ENCODE peak calls at places on chromosomes 2 and 18, in four cellular contexts. One of them, this sample, is unnamed.

GRCh38 chr18:58996131-58996632 is 131.5 kb downstream of the ZNF532 start:
- DNase-seq in chondrocyte: no peak
- DNase-seq in AG08396: no peak
- DNase-seq in MCF 10A: peak
- DNase-seq in this sample: peak

GRCh38 chr18:41887100-41887499 is 67.9 kb upstream of the PIK3C3 start:
- DNase-seq in chondrocyte: no peak
- DNase-seq in AG08396: no peak
- DNase-seq in MCF 10A: no peak
- DNase-seq in this sample: no peak

GRCh38 chr18:36212301-36212977 is 25.1 kb downstream of the MOCOS start:
- DNase-seq in chondrocyte: no peak
- DNase-seq in AG08396: no peak
- DNase-seq in MCF 10A: no peak
- DNase-seq in this sample: no peak

GRCh38 chr2:71617266-71617665 is 163.9 kb downstream of the DYSF start:
- DNase-seq in chondrocyte: no peak
- DNase-seq in AG08396: no peak
- DNase-seq in MCF 10A: no peak
- DNase-seq in this sample: no peak

GRCh38 chr18:61972389-61973264 is 79.8 kb upstream of the RNF152 start:
- DNase-seq in chondrocyte: no peak
- DNase-seq in AG08396: no peak
- DNase-seq in MCF 10A: no peak
- DNase-seq in this sample: no peak

GRCh38 chr2:171227066-171227782 is 66.5 kb upstream of the TLK1 start:
- DNase-seq in chondrocyte: no peak
- DNase-seq in AG08396: no peak
- DNase-seq in MCF 10A: peak
- DNase-seq in this sample: no peak

GRCh38 chr2:12931211-12931844 is 214.6 kb downstream of the TRIB2 start:
- DNase-seq in chondrocyte: no peak
- DNase-seq in AG08396: peak
- DNase-seq in MCF 10A: peak
- DNase-seq in this sample: no peak

GRCh38 chr2:235723811-235724465 is 230.1 kb downstream of the AGAP1 start:
- DNase-seq in chondrocyte: no peak
- DNase-seq in AG08396: no peak
- DNase-seq in MCF 10A: no peak
- DNase-seq in this sample: no peak

GRCh38 chr2:24304098-24304497 is 56.2 kb downstream of the ITSN2 start:
- DNase-seq in chondrocyte: no peak
- DNase-seq in AG08396: peak
- DNase-seq in MCF 10A: peak
- DNase-seq in this sample: no peak

GRCh38 chr2:37851828-37852584 is 73.1 kb upstream of the RMDN2 start:
- DNase-seq in chondrocyte: no peak
- DNase-seq in AG08396: no peak
- DNase-seq in MCF 10A: no peak
- DNase-seq in this sample: no peak

GRCh38 chr18:34514957-34515356 is 195.1 kb upstream of the DTNA start:
- DNase-seq in chondrocyte: no peak
- DNase-seq in AG08396: no peak
- DNase-seq in MCF 10A: no peak
- DNase-seq in this sample: no peak

GRCh38 chr2:233499928-233500327 is 66.7 kb downstream of the USP40 start:
- DNase-seq in chondrocyte: no peak
- DNase-seq in AG08396: no peak
- DNase-seq in MCF 10A: no peak
- DNase-seq in this sample: no peak

GRCh38 chr2:118794546-118794945 is 52.9 kb downstream of the EN1 start:
- DNase-seq in chondrocyte: no peak
- DNase-seq in AG08396: no peak
- DNase-seq in MCF 10A: no peak
- DNase-seq in this sample: no peak

GRCh38 chr2:239716536-239717318 is 308.4 kb downstream of the NDUFA10 start:
- DNase-seq in chondrocyte: peak
- DNase-seq in AG08396: no peak
- DNase-seq in MCF 10A: no peak
- DNase-seq in this sample: no peak

GRCh38 chr2:102755284-102755683 is 6.5 kb upstream of the TMEM182 start:
- DNase-seq in chondrocyte: no peak
- DNase-seq in AG08396: no peak
- DNase-seq in MCF 10A: no peak
- DNase-seq in this sample: no peak

GRCh38 chr2:182496596-182496995 is 69.8 kb upstream of the PDE1A start:
- DNase-seq in chondrocyte: no peak
- DNase-seq in AG08396: no peak
- DNase-seq in MCF 10A: no peak
- DNase-seq in this sample: no peak

GRCh38 chr2:144894612-144895300 is 374.8 kb upstream of the ZEB2 start:
- DNase-seq in chondrocyte: no peak
- DNase-seq in AG08396: no peak
- DNase-seq in MCF 10A: no peak
- DNase-seq in this sample: no peak

GRCh38 chr2:107543793-107544192 is 282.9 kb upstream of the RGPD4 start:
- DNase-seq in chondrocyte: no peak
- DNase-seq in AG08396: no peak
- DNase-seq in MCF 10A: no peak
- DNase-seq in this sample: no peak

GRCh38 chr2:133421516-133422324 is 146.5 kb downstream of the NCKAP5 start:
- DNase-seq in chondrocyte: no peak
- DNase-seq in AG08396: peak
- DNase-seq in MCF 10A: no peak
- DNase-seq in this sample: no peak

GRCh38 chr2:203077458-203077857 is 62.8 kb downstream of the NBEAL1 start:
- DNase-seq in chondrocyte: no peak
- DNase-seq in AG08396: peak
- DNase-seq in MCF 10A: peak
- DNase-seq in this sample: no peak

GRCh38 chr2:4002841-4003403 is 299.5 kb downstream of the DCDC2C start:
- DNase-seq in chondrocyte: no peak
- DNase-seq in AG08396: no peak
- DNase-seq in MCF 10A: no peak
- DNase-seq in this sample: no peak

GRCh38 chr2:48131503-48132293 is 225.4 kb upstream of the FBXO11 start:
- DNase-seq in chondrocyte: no peak
- DNase-seq in AG08396: peak
- DNase-seq in MCF 10A: no peak
- DNase-seq in this sample: no peak

GRCh38 chr18:3692113-3692621 is 242.2 kb downstream of the TGIF1 start:
- DNase-seq in chondrocyte: no peak
- DNase-seq in AG08396: no peak
- DNase-seq in MCF 10A: no peak
- DNase-seq in this sample: no peak

GRCh38 chr18:3261035-3261392 is 919 bp upstream of the MYL12B start:
- DNase-seq in chondrocyte: no peak
- DNase-seq in AG08396: no peak
- DNase-seq in MCF 10A: no peak
- DNase-seq in this sample: no peak

GRCh38 chr2:229519655-229520054 is 194.7 kb downstream of the DNER start:
- DNase-seq in chondrocyte: no peak
- DNase-seq in AG08396: no peak
- DNase-seq in MCF 10A: peak
- DNase-seq in this sample: no peak

GRCh38 chr2:169928463-169928864 is 101.2 kb downstream of the UBR3 start:
- DNase-seq in chondrocyte: no peak
- DNase-seq in AG08396: no peak
- DNase-seq in MCF 10A: peak
- DNase-seq in this sample: peak

GRCh38 chr18:420661-421060 is 79.8 kb downstream of the COLEC12 start:
- DNase-seq in chondrocyte: no peak
- DNase-seq in AG08396: no peak
- DNase-seq in MCF 10A: no peak
- DNase-seq in this sample: no peak

GRCh38 chr2:47072018-47072691 is 83.0 kb downstream of the STPG4 start:
- DNase-seq in chondrocyte: peak
- DNase-seq in AG08396: peak
- DNase-seq in MCF 10A: no peak
- DNase-seq in this sample: no peak

GRCh38 chr2:237596856-237597679 is 6.5 kb upstream of the RAB17 start:
- DNase-seq in chondrocyte: no peak
- DNase-seq in AG08396: no peak
- DNase-seq in MCF 10A: no peak
- DNase-seq in this sample: no peak

GRCh38 chr2:28610583-28611201 is 114.8 kb downstream of the PLB1 start:
- DNase-seq in chondrocyte: peak
- DNase-seq in AG08396: peak
- DNase-seq in MCF 10A: peak
- DNase-seq in this sample: peak

GRCh38 chr2:41966431-41966893 is 81.4 kb upstream of the PKDCC start:
- DNase-seq in chondrocyte: peak
- DNase-seq in AG08396: peak
- DNase-seq in MCF 10A: peak
- DNase-seq in this sample: peak

GRCh38 chr2:47029737-47030524 is 114.3 kb upstream of the MCFD2 start:
- DNase-seq in chondrocyte: peak
- DNase-seq in AG08396: no peak
- DNase-seq in MCF 10A: peak
- DNase-seq in this sample: no peak

GRCh38 chr2:72494392-72494791 is 331.4 kb downstream of the EXOC6B start:
- DNase-seq in chondrocyte: no peak
- DNase-seq in AG08396: no peak
- DNase-seq in MCF 10A: no peak
- DNase-seq in this sample: peak

GRCh38 chr2:25825238-25825637 is 53.0 kb downstream of the ASXL2 start:
- DNase-seq in chondrocyte: no peak
- DNase-seq in AG08396: no peak
- DNase-seq in MCF 10A: peak
- DNase-seq in this sample: no peak

GRCh38 chr2:9846554-9846953 is 3.3 kb downstream of the TAF1B start:
- DNase-seq in chondrocyte: no peak
- DNase-seq in AG08396: no peak
- DNase-seq in MCF 10A: peak
- DNase-seq in this sample: no peak

GRCh38 chr2:19833978-19834377 is 67.8 kb downstream of the TTC32 start:
- DNase-seq in chondrocyte: no peak
- DNase-seq in AG08396: no peak
- DNase-seq in MCF 10A: no peak
- DNase-seq in this sample: no peak

GRCh38 chr2:109201465-109202420 is 72.7 kb downstream of the SH3RF3 start:
- DNase-seq in chondrocyte: no peak
- DNase-seq in AG08396: no peak
- DNase-seq in MCF 10A: no peak
- DNase-seq in this sample: no peak

GRCh38 chr2:151063271-151063670 is 198.4 kb downstream of the RBM43 start:
- DNase-seq in chondrocyte: no peak
- DNase-seq in AG08396: peak
- DNase-seq in MCF 10A: no peak
- DNase-seq in this sample: peak

GRCh38 chr2:169162613-169163012 is 93.2 kb downstream of the DHRS9 start:
- DNase-seq in chondrocyte: no peak
- DNase-seq in AG08396: no peak
- DNase-seq in MCF 10A: no peak
- DNase-seq in this sample: no peak